ENCODE peak calls at places on chromosomes 13 and 19, in five cellular contexts. W is heart left ventricle, G is stomach, I is brain microvascular endothelial cell, K is thoracic aorta. M is an unnamed sample.
A peak's percentile ranks its signal among the peaks of the same experiment; 100 is the strongest.

GRCh38 chr19:29724102-29724641 is 9.1 kb upstream of the C19orf12 start:
- DNase-seq in K (no peak), I (no peak), W (no peak), G (no peak), M (no peak)

GRCh38 chr19:7868326-7868670 is 5.9 kb downstream of the PRR36 start:
- DNase-seq in K (no peak), W (no peak), G (peak; percentile 32), I (no peak), M (no peak)

GRCh38 chr13:107835339-107836018 is 379.9 kb downstream of the LIG4 start:
- DNase-seq in W (no peak), I (peak; percentile 73), G (no peak), K (no peak), M (peak; percentile 63)

GRCh38 chr13:79018166-79018565 is 359.2 kb upstream of the OBI1 start:
- DNase-seq in G (no peak), W (no peak), K (no peak), I (no peak), M (no peak)

GRCh38 chr13:107743523-107743922 is 471.8 kb downstream of the LIG4 start:
- DNase-seq in G (no peak), I (no peak), K (no peak), W (no peak), M (peak; percentile 6)

GRCh38 chr19:11480927-11481776 is at the start of gene ELAVL3:
- DNase-seq in I (no peak), K (no peak), W (no peak), G (no peak), M (no peak)

GRCh38 chr13:24232037-24232436 is 71.5 kb downstream of the SPATA13 start:
- DNase-seq in I (no peak), G (no peak), K (no peak), W (no peak), M (no peak)

GRCh38 chr19:38079926-38080380 is 144.1 kb downstream of the DPF1 start:
- DNase-seq in I (peak; percentile 86), W (no peak), K (no peak), G (peak; percentile 29), M (peak; percentile 71)

GRCh38 chr13:22130254-22130653 is 459.4 kb downstream of the FGF9 start:
- DNase-seq in W (no peak), I (no peak), G (no peak), K (no peak), M (no peak)

GRCh38 chr13:48580886-48581285 is 48.0 kb upstream of the RCBTB2 start:
- DNase-seq in G (no peak), K (no peak), I (no peak), W (no peak), M (no peak)

GRCh38 chr13:34805347-34805746 is 136.7 kb upstream of the NBEA start:
- DNase-seq in I (no peak), G (no peak), K (no peak), W (no peak), M (no peak)

GRCh38 chr19:15631817-15632216 is 8.9 kb upstream of the CYP4F3 start:
- DNase-seq in W (no peak), I (no peak), G (no peak), K (no peak), M (no peak)

DNA sequence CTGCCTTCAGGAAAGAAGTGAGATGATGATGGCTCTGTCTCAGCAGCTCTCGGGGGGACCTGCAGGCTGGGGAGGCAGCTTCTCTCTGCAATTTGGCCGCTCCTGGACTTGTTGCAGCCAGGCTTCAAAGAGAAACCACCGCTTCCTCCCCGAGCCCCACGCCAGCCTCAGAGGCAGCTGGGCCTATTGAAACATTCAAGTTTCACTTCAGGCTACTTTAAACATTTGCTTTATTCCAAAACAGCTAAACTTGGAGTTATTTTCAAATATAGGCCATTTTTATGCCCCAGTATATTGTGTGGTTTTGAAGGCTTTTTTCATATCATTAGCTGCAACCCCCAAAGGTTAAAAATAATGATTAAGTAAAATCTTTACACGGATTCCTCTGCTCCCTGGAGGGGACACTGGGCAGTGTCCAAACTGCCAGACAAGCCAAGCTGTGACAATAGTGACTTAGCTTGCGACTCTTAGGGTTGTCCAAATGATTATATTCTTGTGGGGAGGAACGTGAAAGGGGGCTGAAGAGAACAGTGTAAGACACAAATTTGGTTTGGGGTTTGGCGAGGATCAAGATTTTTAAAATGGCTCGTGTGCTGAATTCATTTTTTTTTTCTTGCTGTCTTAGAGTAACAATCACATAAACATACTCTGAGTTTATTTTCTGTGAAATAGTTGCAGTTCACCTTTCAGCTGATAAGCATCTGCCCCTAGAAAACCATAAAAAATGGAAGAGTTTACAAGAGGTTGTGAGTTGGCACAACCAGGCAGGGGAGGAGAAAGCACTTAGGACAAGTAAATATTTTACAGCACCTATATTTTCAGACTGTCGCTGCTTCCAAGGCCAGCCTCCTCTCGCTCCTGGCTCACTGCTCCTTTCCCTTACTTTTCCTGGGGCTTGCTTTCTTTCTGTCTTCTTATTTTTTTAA is 330.6 kb downstream of the DLEU7 start:
- DNase-seq in G (peak; percentile 77), W (peak; percentile 73), I (peak; percentile 45), K (no peak), M (no peak)
- H3K27ac ChIP-seq in G (peak overlapping the region; percentile 68), W (peak overlapping the region; percentile 80), I (no peak overlapping the region), K (peak overlapping the region; percentile 82), M (peak overlapping the region; percentile 42)

GRCh38 chr13:91381371-91381770 is 17.1 kb upstream of the GPC5 start:
- DNase-seq in W (no peak), I (peak; percentile 11), G (no peak), K (no peak), M (no peak)
- TF ChIP-seq CTCF in W (peak; percentile 22), I (peak; percentile 61), G (no peak), K (no peak), M (peak; percentile 46)

DNA sequence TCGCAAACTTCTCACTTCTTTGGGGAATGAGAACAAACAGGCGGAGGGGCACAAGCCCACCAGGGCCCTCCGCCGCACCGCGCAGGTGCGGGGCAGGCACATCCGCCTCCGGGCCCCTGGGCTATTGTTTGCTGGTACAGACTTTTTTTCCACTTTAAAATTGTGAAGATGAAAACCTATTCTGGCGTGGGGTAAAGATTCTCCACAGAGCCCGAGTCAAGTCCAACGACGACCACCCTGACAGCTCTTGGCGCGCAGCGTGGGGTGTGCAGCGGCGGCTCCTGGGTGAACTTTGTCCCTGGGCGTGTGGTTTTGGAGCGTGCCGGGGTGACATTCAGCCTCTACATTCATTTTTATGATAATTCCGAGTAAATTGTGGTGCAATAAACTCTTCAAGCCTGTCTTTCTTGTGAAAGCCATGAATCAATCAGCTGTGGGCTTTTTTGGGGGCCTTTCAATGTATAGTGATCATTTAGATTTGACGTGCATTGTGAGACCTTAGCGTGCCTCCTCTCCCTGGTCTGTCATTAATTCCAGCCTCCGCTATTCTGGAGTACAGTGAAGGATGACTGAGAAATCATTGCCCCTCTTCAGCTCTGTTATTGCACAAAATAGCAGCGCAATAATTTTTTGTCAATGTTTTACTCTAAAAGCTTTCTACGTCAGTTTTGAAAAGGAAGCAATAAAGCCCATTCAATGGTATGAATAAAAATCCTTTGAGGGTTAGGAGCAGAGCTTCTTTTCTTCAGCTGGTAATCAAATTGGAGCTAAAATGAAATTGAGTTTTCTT is 90.0 kb downstream of the TEX29 start:
- DNase-seq in I (no peak), K (no peak), W (no peak), G (no peak), M (no peak)
- H3K27me3 ChIP-seq in I (peaks cover 16% of the 10 kb centered on the region), K (no peaks in the 10 kb centered on the region), W (peaks cover 65% of the 10 kb centered on the region), G (no peaks in the 10 kb centered on the region), M (peaks cover 17% of the 10 kb centered on the region)

DNA sequence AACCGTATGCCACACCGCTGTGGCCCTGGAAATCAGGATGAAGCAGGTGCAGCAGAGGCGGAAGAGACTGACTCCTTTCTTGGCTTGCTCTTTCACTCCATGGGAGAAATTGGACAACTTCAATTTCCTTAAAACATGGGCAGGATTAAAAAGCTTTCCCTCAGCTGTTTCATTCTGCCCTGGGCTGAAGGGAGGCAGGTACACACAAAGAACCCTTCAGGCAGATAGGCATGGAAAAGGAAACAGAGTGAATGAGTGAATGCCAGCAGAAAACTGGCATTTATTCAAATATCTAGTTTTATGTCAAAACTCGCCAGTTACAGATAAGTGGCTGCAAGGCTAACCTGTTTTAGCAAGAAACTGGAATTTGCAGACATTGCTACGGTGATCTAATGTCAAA is 71.0 kb upstream of the SLC15A1 start:
- DNase-seq in G (no peak), I (no peak), K (no peak), W (no peak), M (no peak)
- H3K27ac ChIP-seq in G (peak overlapping the region; percentile 4), I (no peak overlapping the region), K (no peak overlapping the region), W (no peak overlapping the region), M (no peak overlapping the region)

GRCh38 chr13:100564444-100565223 is 24.0 kb downstream of the GGACT start:
- DNase-seq in I (no peak), G (no peak), W (no peak), K (no peak), M (no peak)

GRCh38 chr13:100563779-100564178 is 24.8 kb downstream of the GGACT start:
- DNase-seq in I (no peak), G (no peak), W (no peak), K (no peak), M (no peak)

GRCh38 chr13:100566543-100566942 is 22.0 kb downstream of the GGACT start:
- DNase-seq in W (no peak), K (no peak), G (no peak), I (no peak), M (no peak)

GRCh38 chr13:100561599-100562204 is 26.9 kb downstream of the GGACT start:
- DNase-seq in G (no peak), I (no peak), K (no peak), W (no peak), M (no peak)

DNA sequence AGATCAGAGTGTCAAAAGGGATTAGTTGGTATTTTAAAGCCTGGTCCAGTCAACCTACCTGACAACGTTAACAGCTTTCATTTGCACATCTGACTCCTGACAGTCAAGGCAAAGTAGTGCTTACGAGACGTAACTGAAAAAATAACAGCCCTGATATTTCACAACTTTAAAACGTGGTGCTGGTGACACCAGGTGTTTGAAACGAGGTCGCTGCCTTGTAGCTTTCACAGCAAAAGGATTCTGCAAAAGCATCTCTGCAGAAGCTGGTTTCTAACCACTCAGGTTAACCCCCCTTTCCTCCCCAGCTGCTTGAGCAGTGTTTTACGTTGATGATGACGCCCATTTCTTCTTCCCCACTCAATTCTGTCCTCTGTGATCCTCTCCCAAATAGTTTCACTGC is 23.3 kb downstream of the GGACT start:
- DNase-seq in K (no peak), W (no peak), G (no peak), I (no peak), M (no peak)
- TF ChIP-seq CTCF in K (no peak), W (no peak), G (no peak), I (no peak), M (no peak)